ENCODE peak calls at places on chromosomes 1 and 21, in eight cellular contexts. B is prostate gland, U is ovary, E is NB4, M is stomach, I is breast epithelium, V is body of pancreas, O is GM12892. G is an unnamed sample.

GRCh38 chr1:36856126-36856525 is 178.2 kb downstream of the GRIK3 start:
- DNase-seq in B (no peak), O (no peak), M (no peak), E (no peak), U (no peak), I (no peak), V (no peak), G (no peak)

GRCh38 chr1:201614262-201615015 is 75.5 kb downstream of the NAV1 start:
- DNase-seq in I (no peak), O (no peak), B (no peak), M (peak), V (no peak), U (no peak), E (peak), G (no peak)

GRCh38 chr1:43963006-43963405 is 6.8 kb upstream of the DPH2 start:
- DNase-seq in B (no peak), E (peak), V (no peak), O (no peak), M (no peak), I (no peak), U (no peak), G (no peak)

GRCh38 chr1:34740161-34740875 is 14.5 kb upstream of the GJB5 start:
- DNase-seq in I (no peak), U (no peak), B (no peak), M (no peak), V (no peak), O (no peak), E (peak), G (no peak)

GRCh38 chr1:212656730-212657129 is 42.9 kb downstream of the BATF3 start:
- DNase-seq in V (no peak), E (peak), O (no peak), M (no peak), U (no peak), I (no peak), B (no peak), G (no peak)

GRCh38 chr1:41245659-41246058 is 3.6 kb upstream of the SCMH1 start:
- DNase-seq in V (no peak), B (peak), U (no peak), E (peak), M (no peak), I (no peak), O (no peak), G (no peak)

GRCh38 chr1:203481186-203481585 is 5.6 kb downstream of the PRELP start:
- DNase-seq in O (no peak), V (no peak), E (no peak), M (no peak), I (no peak), U (no peak), B (no peak), G (no peak)

GRCh38 chr1:44619261-44619900 is 54.9 kb downstream of the TMEM53 start:
- DNase-seq in I (no peak), M (no peak), E (no peak), O (no peak), V (no peak), U (no peak), B (no peak), G (peak)

GRCh38 chr1:232571523-232571922 is 58.4 kb downstream of the SIPA1L2 start:
- DNase-seq in I (no peak), O (no peak), M (no peak), B (no peak), E (peak), U (no peak), V (no peak), G (no peak)

GRCh38 chr1:229027622-229028182 is 243.2 kb upstream of the RAB4A start:
- DNase-seq in U (peak), E (peak), B (no peak), V (no peak), M (no peak), O (no peak), I (no peak), G (no peak)

GRCh38 chr21:35384375-35384774 is 335.3 kb upstream of the RUNX1 start:
- DNase-seq in U (no peak), I (no peak), B (no peak), O (no peak), E (no peak), M (no peak), V (no peak), G (no peak)

GRCh38 chr1:161910516-161911077 is 113.1 kb downstream of the OLFML2B start:
- DNase-seq in V (no peak), I (no peak), M (no peak), B (no peak), U (no peak), E (no peak), O (no peak), G (no peak)

GRCh38 chr1:89719502-89720306 is 86.8 kb downstream of the LRRC8C start:
- DNase-seq in E (peak), I (no peak), V (no peak), O (no peak), M (no peak), B (no peak), U (no peak), G (no peak)

GRCh38 chr1:40045182-40045581 is 4.7 kb downstream of the CAP1 start:
- DNase-seq in B (no peak), U (no peak), O (no peak), M (no peak), V (no peak), E (no peak), I (no peak), G (no peak)

GRCh38 chr1:19644422-19644760 is 280 bp downstream of the NBL1 start:
- DNase-seq in M (no peak), O (peak), U (no peak), I (no peak), B (no peak), E (no peak), V (no peak), G (no peak)

GRCh38 chr1:19646366-19646765 is 2.3 kb downstream of the NBL1 start:
- DNase-seq in M (peak), E (no peak), U (no peak), O (no peak), I (no peak), B (peak), V (no peak), G (no peak)

GRCh38 chr1:19643602-19644419 is at the start of gene NBL1:
- DNase-seq in V (peak), I (peak), O (peak), E (peak), B (peak), M (peak), U (peak), G (no peak)

GRCh38 chr1:19645544-19646252 is 1.6 kb downstream of the NBL1 start:
- DNase-seq in O (no peak), B (no peak), E (no peak), I (no peak), M (no peak), U (peak), V (no peak), G (no peak)

GRCh38 chr1:19644761-19645543 is 841 bp downstream of the NBL1 start:
- DNase-seq in B (peak), V (peak), M (peak), I (no peak), O (peak), E (peak), U (peak), G (no peak)
- TF ChIP-seq POLR2A in B (peak), V (peak), M (no peak), I (no peak), O (no peak), E (no peak), U (peak), G (no peak)

GRCh38 chr1:109369167-109369746 is 28.5 kb downstream of the SORT1 start:
- DNase-seq in E (peak), O (no peak), V (no peak), U (no peak), B (no peak), I (no peak), M (no peak), G (no peak)

GRCh38 chr1:109373051-109373593 is 24.6 kb downstream of the SORT1 start:
- DNase-seq in M (no peak), B (no peak), I (no peak), V (no peak), O (no peak), E (peak), U (no peak), G (no peak)

GRCh38 chr1:109368464-109368863 is 29.3 kb downstream of the SORT1 start:
- DNase-seq in U (no peak), I (no peak), M (no peak), E (no peak), O (no peak), B (no peak), V (no peak), G (no peak)

GRCh38 chr1:109370712-109371270 is 26.9 kb downstream of the SORT1 start:
- DNase-seq in B (no peak), E (peak), U (no peak), V (no peak), I (no peak), O (no peak), M (no peak), G (peak)

GRCh38 chr1:109371271-109371739 is 26.4 kb downstream of the SORT1 start:
- DNase-seq in I (no peak), O (no peak), E (peak), V (no peak), M (no peak), B (peak), U (no peak), G (no peak)
- TF ChIP-seq POLR2A in I (no peak), O (no peak), E (no peak), V (no peak), M (no peak), B (no peak), U (no peak), G (no peak)

GRCh38 chr1:108692724-108693655 is 880 bp downstream of the PRPF38B start:
- DNase-seq in O (peak), B (peak), V (peak), U (no peak), M (peak), I (peak), E (peak), G (peak)
- TF ChIP-seq POLR2A in O (no peak), B (no peak), V (no peak), U (no peak), M (no peak), I (no peak), E (no peak), G (no peak)

GRCh38 chr1:109273570-109274288 is 9.2 kb downstream of the PSRC1 start:
- DNase-seq in U (no peak), I (no peak), B (no peak), M (no peak), V (no peak), O (no peak), E (no peak), G (no peak)

GRCh38 chr1:109272831-109273547 is 10.0 kb downstream of the PSRC1 start:
- DNase-seq in U (no peak), B (no peak), I (no peak), M (no peak), E (no peak), O (no peak), V (no peak), G (no peak)

GRCh38 chr1:109277434-109278204 is 5.3 kb downstream of the PSRC1 start:
- DNase-seq in B (peak), E (peak), M (peak), I (peak), O (peak), V (peak), U (peak), G (peak)

GRCh38 chr1:109274533-109275476 is 8.1 kb downstream of the PSRC1 start:
- DNase-seq in M (peak), E (no peak), B (peak), I (peak), O (no peak), U (no peak), V (peak), G (peak)

DNA sequence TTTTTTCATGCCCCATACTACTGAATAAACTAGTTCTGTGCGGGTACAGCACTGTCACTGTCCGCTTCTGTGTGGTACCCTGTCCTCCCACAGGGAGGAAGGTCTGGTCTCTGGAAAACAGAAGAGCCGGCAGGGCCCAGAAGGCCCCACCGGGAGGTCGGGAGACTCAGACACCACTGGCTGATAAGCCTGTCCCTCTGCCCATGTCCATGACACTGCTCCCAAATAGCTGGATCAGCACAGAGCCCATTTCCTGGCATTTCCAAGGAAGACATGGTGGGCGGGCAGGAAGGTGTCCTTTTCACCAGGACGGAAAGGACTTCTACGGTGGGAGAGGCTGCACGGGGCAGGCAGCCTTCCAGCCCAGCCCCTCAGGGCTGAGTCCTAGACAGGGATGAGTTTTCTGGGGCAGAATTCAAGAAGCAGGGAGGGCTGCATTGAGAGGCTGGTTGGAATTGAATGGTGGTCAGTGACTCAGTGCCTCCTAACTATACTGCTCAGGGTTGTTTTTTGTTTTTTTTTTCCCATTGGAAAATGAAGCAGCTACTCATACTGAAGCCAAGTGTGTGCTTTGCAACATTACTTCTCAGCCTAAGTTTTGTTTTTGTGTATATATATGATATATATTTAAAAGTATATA is 7.1 kb downstream of the PSRC1 start:
- DNase-seq in E (no peak), B (no peak), I (no peak), M (no peak), O (no peak), U (no peak), V (no peak), G (no peak)
- TF ChIP-seq POLR2A in E (no peak), B (no peak), I (no peak), M (no peak), O (no peak), U (no peak), V (no peak), G (no peak)

GRCh38 chr1:227542153-227543120 is 20.9 kb upstream of the ZNF678 start:
- DNase-seq in B (peak), E (peak), U (peak), O (peak), V (peak), M (peak), I (peak), G (peak)
- TF ChIP-seq POLR2A in B (peak), E (no peak), U (no peak), O (no peak), V (peak), M (no peak), I (no peak), G (peak)

G was measured in H54.